ENCODE peak calls at places on chromosome 20, in four cellular contexts. T, R, D and F are unnamed samples.

GRCh38 chr20:43669332-43669731 is 2.4 kb downstream of the MYBL2 start:
- DNase-seq in R (no peak), T (peak), D (no peak), F (no peak)

GRCh38 chr20:52340036-52340634 is 148.6 kb upstream of the ZFP64 start:
- DNase-seq in T (peak), D (no peak), R (no peak), F (no peak)

GRCh38 chr20:37251836-37252477 is 9.7 kb downstream of the GHRH start:
- DNase-seq in R (no peak), D (no peak), T (no peak), F (no peak)

GRCh38 chr20:7094438-7094997 is 327.0 kb downstream of the BMP2 start:
- DNase-seq in D (no peak), R (no peak), T (peak), F (no peak)

GRCh38 chr20:3218307-3218988 is 9.2 kb downstream of the ITPA start:
- DNase-seq in D (no peak), T (peak), R (no peak), F (peak)

GRCh38 chr20:62088258-62089127 is 22.8 kb upstream of the TAF4 start:
- DNase-seq in T (peak), R (no peak), D (no peak), F (no peak)

GRCh38 chr20:5056801-5057599 is 55.7 kb upstream of the SLC23A2 start:
- DNase-seq in R (no peak), T (peak), D (no peak), F (no peak)

GRCh38 chr20:26167499-26167898 is 470.8 kb upstream of the ZNF337 start:
- DNase-seq in D (no peak), T (peak), R (no peak), F (no peak)

GRCh38 chr20:63622732-63623131 is 4.2 kb downstream of the GMEB2 start:
- DNase-seq in T (no peak), D (no peak), R (no peak), F (no peak)

GRCh38 chr20:21548390-21549035 is 34.6 kb upstream of the NKX2-2 start:
- DNase-seq in R (no peak), T (no peak), D (no peak), F (no peak)

GRCh38 chr20:63420359-63421093 is 51.9 kb downstream of the KCNQ2 start:
- DNase-seq in R (no peak), D (no peak), T (no peak), F (no peak)

GRCh38 chr20:63833776-63834544 is 2.9 kb upstream of the ZBTB46 start:
- DNase-seq in R (no peak), D (no peak), T (no peak), F (no peak)

GRCh38 chr20:37262516-37262915 is 902 bp upstream of the GHRH start:
- DNase-seq in T (no peak), D (no peak), R (no peak), F (no peak)

GRCh38 chr20:63701051-63701328 is 4.5 kb downstream of the TNFRSF6B start:
- DNase-seq in D (no peak), T (no peak), R (no peak), F (no peak)

GRCh38 chr20:8527998-8528397 is 395.9 kb downstream of the PLCB1 start:
- DNase-seq in D (no peak), T (peak), R (no peak), F (no peak)

GRCh38 chr20:51888186-51888790 is 86.0 kb upstream of the SALL4 start:
- DNase-seq in T (no peak), D (no peak), R (no peak), F (no peak)

GRCh38 chr20:37816003-37816402 is 86.9 kb upstream of the VSTM2L start:
- DNase-seq in D (no peak), T (no peak), R (no peak), F (no peak)

GRCh38 chr20:5402903-5403531 is 86.3 kb upstream of the PROKR2 start:
- DNase-seq in R (no peak), D (no peak), T (peak), F (no peak)

GRCh38 chr20:833121-833449 is 430 bp upstream of the FAM110A start:
- DNase-seq in D (no peak), T (peak), R (no peak), F (no peak)
- H3K27ac ChIP-seq in D (peak), T (peak), R (peak), F (no peak)

GRCh38 chr20:40683894-40684268 is 5.2 kb downstream of the MAFB start:
- DNase-seq in T (no peak), D (no peak), R (no peak), F (no peak)
- H3K27ac ChIP-seq in T (no peak), D (peak), R (no peak), F (no peak)

GRCh38 chr20:34433391-34433790 is 70.3 kb downstream of the ITCH start:
- DNase-seq in D (no peak), T (no peak), R (no peak), F (no peak)

GRCh38 chr20:34435589-34435988 is 72.5 kb downstream of the ITCH start:
- DNase-seq in T (no peak), D (no peak), R (no peak), F (no peak)

GRCh38 chr20:34439168-34439567 is 76.1 kb downstream of the ITCH start:
- DNase-seq in T (no peak), D (no peak), R (no peak), F (no peak)

GRCh38 chr20:34437330-34437986 is 74.4 kb downstream of the ITCH start:
- DNase-seq in D (no peak), T (no peak), R (no peak), F (no peak)
- H3K27ac ChIP-seq in D (no peak), T (no peak), R (no peak), F (peak)

GRCh38 chr20:54475334-54476287 is at the start of gene DOK5:
- DNase-seq in R (peak), D (no peak), T (no peak), F (no peak)

GRCh38 chr20:54474046-54474445 is 1.3 kb upstream of the DOK5 start:
- DNase-seq in R (no peak), T (no peak), D (no peak), F (no peak)

GRCh38 chr20:54474866-54475265 is 527 bp upstream of the DOK5 start:
- DNase-seq in R (no peak), D (no peak), T (no peak), F (no peak)

GRCh38 chr20:54472607-54473006 is 2.8 kb upstream of the DOK5 start:
- DNase-seq in R (no peak), T (no peak), D (no peak), F (no peak)

DNA sequence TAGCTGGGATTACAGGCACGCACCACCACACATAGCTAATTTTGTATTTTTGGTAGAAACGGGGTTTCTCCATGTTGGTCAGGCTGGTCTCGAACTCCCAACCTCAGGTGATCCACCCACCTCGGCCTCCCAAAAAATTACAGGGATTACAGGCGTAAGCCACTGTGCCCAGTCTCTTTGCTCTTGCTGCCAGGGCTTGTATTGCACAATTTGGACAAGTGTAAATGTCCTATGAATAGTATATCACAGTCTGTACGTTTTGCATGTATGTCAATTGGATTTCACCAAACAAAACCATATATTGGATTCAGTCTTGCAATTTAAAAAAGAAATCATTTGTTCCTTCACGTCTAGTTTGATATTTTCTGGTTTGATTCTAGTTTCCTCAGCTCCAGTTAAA is 2.1 kb upstream of the DOK5 start:
- DNase-seq in R (no peak), D (no peak), T (no peak), F (no peak)
- H3K27ac ChIP-seq in R (no peak), D (no peak), T (no peak), F (no peak)

GRCh38 chr20:50844430-50845100 is 49.7 kb downstream of the BCAS4 start:
- DNase-seq in R (no peak), D (no peak), T (peak), F (no peak)
- H3K27ac ChIP-seq in R (no peak), D (peak), T (no peak), F (no peak)

GRCh38 chr20:46062621-46063020 is 27.1 kb downstream of the NCOA5 start:
- DNase-seq in R (no peak), D (no peak), T (no peak), F (no peak)
- H3K27ac ChIP-seq in R (no peak), D (no peak), T (no peak), F (no peak)